ENCODE peak calls at places on chromosomes 12 and 14, in four cellular contexts. E is GF-D8, J is mucosa of descending colon, W is kidney epithelial cell. Q is an unnamed sample.

GRCh38 chr12:106840217-106840616 is 65.7 kb downstream of the RIC8B start:
- DNase-seq in E (peak), J (no peak), W (peak), Q (no peak)

GRCh38 chr14:80390911-80391310 is 179.6 kb upstream of the DIO2 start:
- DNase-seq in J (no peak), E (no peak), W (peak), Q (peak)

GRCh38 chr14:32460267-32460666 is 131.2 kb downstream of the AKAP6 start:
- DNase-seq in J (no peak), E (no peak), W (no peak), Q (no peak)

GRCh38 chr14:54747616-54748015 is 155.0 kb downstream of the GCH1 start:
- DNase-seq in E (no peak), J (no peak), W (no peak), Q (no peak)

GRCh38 chr14:101877766-101878165 is 86.6 kb upstream of the DYNC1H1 start:
- DNase-seq in E (no peak), W (no peak), J (no peak), Q (no peak)

GRCh38 chr14:101858791-101859537 is 97.5 kb downstream of the PPP2R5C start:
- DNase-seq in J (no peak), E (no peak), W (no peak), Q (no peak)

GRCh38 chr12:52390739-52391617 is 5.5 kb upstream of the KRT84 start:
- DNase-seq in E (no peak), W (no peak), J (peak), Q (no peak)

GRCh38 chr12:21334771-21335325 is at the start of gene SLCO1A2:
- DNase-seq in E (no peak), W (no peak), J (no peak), Q (no peak)

GRCh38 chr12:70398862-70399261 is 32.8 kb downstream of the KCNMB4 start:
- DNase-seq in J (no peak), E (no peak), W (no peak), Q (no peak)

GRCh38 chr14:30193056-30193455 is 265.4 kb upstream of the PRKD1 start:
- DNase-seq in J (no peak), E (no peak), W (no peak), Q (no peak)

GRCh38 chr12:24565300-24565699 is 383.6 kb downstream of the BCAT1 start:
- DNase-seq in J (no peak), E (no peak), W (no peak), Q (no peak)

GRCh38 chr12:47188576-47189441 is 109.0 kb upstream of the AMIGO2 start:
- DNase-seq in E (no peak), J (no peak), W (no peak), Q (no peak)

GRCh38 chr12:42798811-42799438 is 209.4 kb upstream of the PRICKLE1 start:
- DNase-seq in W (peak), E (no peak), J (no peak), Q (no peak)

GRCh38 chr12:32569256-32569655 is 109.8 kb upstream of the DNM1L start:
- DNase-seq in W (no peak), J (no peak), E (no peak), Q (no peak)